ENCODE peak calls at places on chromosomes 1 and 21, in eight cellular contexts. One of them, this sample, is unnamed.

GRCh38 chr1:43053040-43053439 is 94.4 kb upstream of the SLC2A1 start:
- DNase-seq in heart right ventricle: no peak
- DNase-seq in PC-3: no peak
- DNase-seq in cardiac muscle cell: no peak
- DNase-seq in body of pancreas: no peak
- DNase-seq in pancreas: no peak
- DNase-seq in fibroblast of lung: no peak
- DNase-seq in A549: no peak
- DNase-seq in this sample: no peak

GRCh38 chr1:26705788-26706237 is 10.0 kb downstream of the ARID1A start:
- DNase-seq in heart right ventricle: no peak
- DNase-seq in PC-3: peak
- DNase-seq in cardiac muscle cell: peak
- DNase-seq in body of pancreas: no peak
- DNase-seq in pancreas: no peak
- DNase-seq in fibroblast of lung: peak
- DNase-seq in A549: peak
- DNase-seq in this sample: no peak

GRCh38 chr1:39623053-39623452 is 16.4 kb downstream of the HEYL start:
- DNase-seq in heart right ventricle: peak
- DNase-seq in PC-3: no peak
- DNase-seq in cardiac muscle cell: peak
- DNase-seq in body of pancreas: peak
- DNase-seq in pancreas: peak
- DNase-seq in fibroblast of lung: no peak
- DNase-seq in A549: no peak
- DNase-seq in this sample: no peak

GRCh38 chr1:232047473-232047872 is 420.9 kb downstream of the DISC1 start:
- DNase-seq in heart right ventricle: no peak
- DNase-seq in PC-3: peak
- DNase-seq in cardiac muscle cell: no peak
- DNase-seq in body of pancreas: no peak
- DNase-seq in pancreas: no peak
- DNase-seq in fibroblast of lung: no peak
- DNase-seq in A549: peak
- DNase-seq in this sample: no peak

GRCh38 chr1:86948212-86948611 is 33.8 kb downstream of the HS2ST1 start:
- DNase-seq in heart right ventricle: peak
- DNase-seq in PC-3: no peak
- DNase-seq in cardiac muscle cell: peak
- DNase-seq in body of pancreas: no peak
- DNase-seq in pancreas: no peak
- DNase-seq in fibroblast of lung: peak
- DNase-seq in A549: no peak
- DNase-seq in this sample: no peak

GRCh38 chr1:7727816-7728477 is 43.1 kb upstream of the VAMP3 start:
- DNase-seq in heart right ventricle: no peak
- DNase-seq in PC-3: no peak
- DNase-seq in cardiac muscle cell: no peak
- DNase-seq in body of pancreas: no peak
- DNase-seq in pancreas: no peak
- DNase-seq in fibroblast of lung: no peak
- DNase-seq in A549: no peak
- DNase-seq in this sample: peak

GRCh38 chr1:245679796-245680195 is 525.0 kb downstream of the KIF26B start:
- DNase-seq in heart right ventricle: no peak
- DNase-seq in PC-3: no peak
- DNase-seq in cardiac muscle cell: no peak
- DNase-seq in body of pancreas: no peak
- DNase-seq in pancreas: no peak
- DNase-seq in fibroblast of lung: no peak
- DNase-seq in A549: no peak
- DNase-seq in this sample: no peak

GRCh38 chr1:207084701-207085180 is 3.9 kb upstream of the C4BPB start:
- DNase-seq in heart right ventricle: peak
- DNase-seq in PC-3: peak
- DNase-seq in cardiac muscle cell: peak
- DNase-seq in body of pancreas: peak
- DNase-seq in pancreas: no peak
- DNase-seq in fibroblast of lung: peak
- DNase-seq in A549: peak
- DNase-seq in this sample: peak

GRCh38 chr21:16073571-16073970 is 343.8 kb downstream of the USP25 start:
- DNase-seq in heart right ventricle: no peak
- DNase-seq in PC-3: no peak
- DNase-seq in cardiac muscle cell: no peak
- DNase-seq in body of pancreas: no peak
- DNase-seq in pancreas: no peak
- DNase-seq in fibroblast of lung: no peak
- DNase-seq in A549: no peak
- DNase-seq in this sample: no peak

GRCh38 chr1:22224091-22224490 is 81.2 kb upstream of the WNT4 start:
- DNase-seq in heart right ventricle: no peak
- DNase-seq in PC-3: no peak
- DNase-seq in cardiac muscle cell: no peak
- DNase-seq in body of pancreas: no peak
- DNase-seq in pancreas: peak
- DNase-seq in fibroblast of lung: no peak
- DNase-seq in A549: no peak
- DNase-seq in this sample: no peak

GRCh38 chr1:107820797-107821196 is 144.2 kb downstream of the VAV3 start:
- DNase-seq in heart right ventricle: no peak
- DNase-seq in PC-3: peak
- DNase-seq in cardiac muscle cell: no peak
- DNase-seq in body of pancreas: no peak
- DNase-seq in pancreas: no peak
- DNase-seq in fibroblast of lung: peak
- DNase-seq in A549: no peak
- DNase-seq in this sample: no peak

GRCh38 chr21:37766104-37766503 is 150.2 kb downstream of the KCNJ6 start:
- DNase-seq in heart right ventricle: no peak
- DNase-seq in PC-3: no peak
- DNase-seq in cardiac muscle cell: no peak
- DNase-seq in body of pancreas: no peak
- DNase-seq in pancreas: no peak
- DNase-seq in fibroblast of lung: no peak
- DNase-seq in A549: no peak
- DNase-seq in this sample: no peak

GRCh38 chr1:151346082-151346768 is 827 bp downstream of the RFX5 start:
- DNase-seq in heart right ventricle: no peak
- DNase-seq in PC-3: no peak
- DNase-seq in cardiac muscle cell: no peak
- DNase-seq in body of pancreas: no peak
- DNase-seq in pancreas: no peak
- DNase-seq in fibroblast of lung: no peak
- DNase-seq in A549: no peak
- DNase-seq in this sample: no peak

GRCh38 chr1:5620997-5621396 is 371.2 kb downstream of the NPHP4 start:
- DNase-seq in heart right ventricle: no peak
- DNase-seq in PC-3: peak
- DNase-seq in cardiac muscle cell: no peak
- DNase-seq in body of pancreas: peak
- DNase-seq in pancreas: no peak
- DNase-seq in fibroblast of lung: no peak
- DNase-seq in A549: peak
- DNase-seq in this sample: no peak

GRCh38 chr1:182889997-182890396 is 50.9 kb downstream of the DHX9 start:
- DNase-seq in heart right ventricle: no peak
- DNase-seq in PC-3: no peak
- DNase-seq in cardiac muscle cell: no peak
- DNase-seq in body of pancreas: no peak
- DNase-seq in pancreas: no peak
- DNase-seq in fibroblast of lung: peak
- DNase-seq in A549: no peak
- DNase-seq in this sample: no peak

GRCh38 chr1:51750218-51750617 is 128.3 kb downstream of the NRDC start:
- DNase-seq in heart right ventricle: no peak
- DNase-seq in PC-3: peak
- DNase-seq in cardiac muscle cell: peak
- DNase-seq in body of pancreas: no peak
- DNase-seq in pancreas: no peak
- DNase-seq in fibroblast of lung: peak
- DNase-seq in A549: no peak
- DNase-seq in this sample: no peak

GRCh38 chr1:55311057-55311631 is 96.0 kb upstream of the USP24 start:
- DNase-seq in heart right ventricle: no peak
- DNase-seq in PC-3: peak
- DNase-seq in cardiac muscle cell: peak
- DNase-seq in body of pancreas: no peak
- DNase-seq in pancreas: no peak
- DNase-seq in fibroblast of lung: peak
- DNase-seq in A549: peak
- DNase-seq in this sample: no peak

GRCh38 chr1:78437393-78437792 is 53.4 kb upstream of the PTGFR start:
- DNase-seq in heart right ventricle: no peak
- DNase-seq in PC-3: no peak
- DNase-seq in cardiac muscle cell: peak
- DNase-seq in body of pancreas: no peak
- DNase-seq in pancreas: no peak
- DNase-seq in fibroblast of lung: peak
- DNase-seq in A549: no peak
- DNase-seq in this sample: no peak

GRCh38 chr1:169878498-169878897 is 15.2 kb downstream of the SCYL3 start:
- DNase-seq in heart right ventricle: no peak
- DNase-seq in PC-3: no peak
- DNase-seq in cardiac muscle cell: no peak
- DNase-seq in body of pancreas: no peak
- DNase-seq in pancreas: no peak
- DNase-seq in fibroblast of lung: no peak
- DNase-seq in A549: no peak
- DNase-seq in this sample: no peak

GRCh38 chr1:169869426-169869825 is 24.3 kb downstream of the SCYL3 start:
- DNase-seq in heart right ventricle: no peak
- DNase-seq in PC-3: no peak
- DNase-seq in cardiac muscle cell: no peak
- DNase-seq in body of pancreas: no peak
- DNase-seq in pancreas: no peak
- DNase-seq in fibroblast of lung: no peak
- DNase-seq in A549: no peak
- DNase-seq in this sample: no peak

GRCh38 chr1:169877800-169878491 is 15.8 kb downstream of the SCYL3 start:
- DNase-seq in heart right ventricle: no peak
- DNase-seq in PC-3: peak
- DNase-seq in cardiac muscle cell: no peak
- DNase-seq in body of pancreas: no peak
- DNase-seq in pancreas: no peak
- DNase-seq in fibroblast of lung: peak
- DNase-seq in A549: no peak
- DNase-seq in this sample: no peak

GRCh38 chr1:169873582-169874200 is 20.0 kb downstream of the SCYL3 start:
- DNase-seq in heart right ventricle: no peak
- DNase-seq in PC-3: peak
- DNase-seq in cardiac muscle cell: no peak
- DNase-seq in body of pancreas: no peak
- DNase-seq in pancreas: no peak
- DNase-seq in fibroblast of lung: peak
- DNase-seq in A549: no peak
- DNase-seq in this sample: no peak

GRCh38 chr1:169874229-169874628 is 19.5 kb downstream of the SCYL3 start:
- DNase-seq in heart right ventricle: no peak
- DNase-seq in PC-3: peak
- DNase-seq in cardiac muscle cell: peak
- DNase-seq in body of pancreas: no peak
- DNase-seq in pancreas: no peak
- DNase-seq in fibroblast of lung: peak
- DNase-seq in A549: no peak
- DNase-seq in this sample: no peak
- H3K27ac ChIP-seq in heart right ventricle: no peak
- H3K27ac ChIP-seq in PC-3: peak
- H3K27ac ChIP-seq in cardiac muscle cell: no peak
- H3K27ac ChIP-seq in body of pancreas: no peak
- H3K27ac ChIP-seq in pancreas: no peak
- H3K27ac ChIP-seq in fibroblast of lung: no peak
- H3K27ac ChIP-seq in A549: no peak
- H3K27ac ChIP-seq in this sample: no peak

GRCh38 chr1:185670187-185670627 is 64.0 kb upstream of the HMCN1 start:
- DNase-seq in heart right ventricle: peak
- DNase-seq in PC-3: peak
- DNase-seq in cardiac muscle cell: peak
- DNase-seq in body of pancreas: peak
- DNase-seq in pancreas: no peak
- DNase-seq in fibroblast of lung: peak
- DNase-seq in A549: peak
- DNase-seq in this sample: no peak
- TF ChIP-seq CTCF in heart right ventricle: peak
- TF ChIP-seq CTCF in PC-3: peak
- TF ChIP-seq CTCF in cardiac muscle cell: peak
- TF ChIP-seq CTCF in body of pancreas: peak
- TF ChIP-seq CTCF in pancreas: no peak
- TF ChIP-seq CTCF in fibroblast of lung: peak
- TF ChIP-seq CTCF in A549: peak
- TF ChIP-seq CTCF in this sample: peak

DNA sequence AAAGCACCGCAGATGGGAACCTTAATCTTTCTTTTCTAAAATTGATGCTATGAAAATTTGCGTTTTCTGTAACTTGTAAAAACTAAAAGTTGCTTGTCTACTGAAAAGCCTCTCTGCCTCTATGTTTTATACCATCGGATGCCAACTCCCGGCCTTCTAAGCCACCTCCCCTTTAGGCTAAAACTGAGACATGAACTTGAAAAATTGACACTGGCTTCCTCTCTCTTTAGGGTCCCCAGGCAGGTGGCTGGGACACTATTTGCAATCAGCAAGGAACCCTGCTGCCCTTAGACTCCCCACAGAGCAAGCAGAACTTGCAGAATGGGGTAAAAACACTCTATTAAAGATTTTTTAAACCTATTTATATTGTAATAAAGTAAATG is 151.1 kb upstream of the CAMK1G start:
- DNase-seq in heart right ventricle: no peak
- DNase-seq in PC-3: no peak
- DNase-seq in cardiac muscle cell: no peak
- DNase-seq in body of pancreas: no peak
- DNase-seq in pancreas: no peak
- DNase-seq in fibroblast of lung: no peak
- DNase-seq in A549: no peak
- DNase-seq in this sample: no peak
- H3K4me3 ChIP-seq in heart right ventricle: no peak
- H3K4me3 ChIP-seq in PC-3: peak
- H3K4me3 ChIP-seq in cardiac muscle cell: no peak
- H3K4me3 ChIP-seq in body of pancreas: no peak
- H3K4me3 ChIP-seq in pancreas: no peak
- H3K4me3 ChIP-seq in fibroblast of lung: no peak
- H3K4me3 ChIP-seq in A549: no peak
- H3K4me3 ChIP-seq in this sample: no peak

DNA sequence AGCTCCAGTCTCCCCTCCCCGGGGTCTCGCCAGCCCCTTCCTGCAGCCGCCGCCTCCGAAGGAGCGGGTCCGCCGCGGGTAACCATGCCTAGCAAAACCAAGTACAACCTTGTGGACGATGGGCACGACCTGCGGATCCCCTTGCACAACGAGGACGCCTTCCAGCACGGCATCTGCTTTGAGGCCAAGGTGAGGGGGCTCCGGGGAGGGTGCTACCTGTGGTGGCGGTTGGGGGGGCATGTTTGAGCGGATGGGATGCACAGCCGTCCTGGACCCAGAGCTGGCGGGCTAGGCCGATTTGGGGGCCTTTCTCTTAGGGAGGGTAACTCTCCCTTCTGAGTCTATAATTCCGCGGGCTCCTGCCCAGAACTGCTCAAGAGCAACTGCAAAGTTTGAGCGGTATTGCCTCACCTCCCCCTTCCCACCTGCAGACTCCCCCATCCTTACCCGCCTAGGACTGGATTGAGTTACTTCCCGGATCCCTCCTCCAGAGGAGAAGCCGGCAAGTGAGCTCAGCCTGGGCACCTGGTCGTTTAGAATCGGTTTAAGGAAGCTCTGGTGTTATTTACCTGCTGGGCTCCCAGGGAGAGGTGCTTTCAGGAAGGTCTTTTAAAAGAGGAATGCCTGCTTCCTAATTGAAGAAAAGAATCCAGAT is 730 bp downstream of the NOS1AP start:
- DNase-seq in heart right ventricle: no peak
- DNase-seq in PC-3: peak
- DNase-seq in cardiac muscle cell: no peak
- DNase-seq in body of pancreas: peak
- DNase-seq in pancreas: peak
- DNase-seq in fibroblast of lung: no peak
- DNase-seq in A549: no peak
- DNase-seq in this sample: no peak
- H3K27ac ChIP-seq in heart right ventricle: no peak
- H3K27ac ChIP-seq in PC-3: no peak
- H3K27ac ChIP-seq in cardiac muscle cell: peak
- H3K27ac ChIP-seq in body of pancreas: peak
- H3K27ac ChIP-seq in pancreas: peak
- H3K27ac ChIP-seq in fibroblast of lung: no peak
- H3K27ac ChIP-seq in A549: peak
- H3K27ac ChIP-seq in this sample: peak

This sample was measured in dorsolateral prefrontal cortex.